ENCODE peak calls at places on chromosomes 5 and 9, in seven cellular contexts. R is body of pancreas, P is mammary epithelial cell, F is right cardiac atrium, U is hepatocyte, D is NT2/D1, G is HCT116. M is an unnamed sample.

GRCh38 chr5:131324311-131324710 is 60.5 kb downstream of the CDC42SE2 start:
- DNase-seq in R (no peak), P (no peak), F (no peak), U (no peak), D (no peak), G (no peak), M (no peak)

GRCh38 chr9:103037508-103038477 is 42.7 kb downstream of the CYLC2 start:
- DNase-seq in R (no peak), P (no peak), F (no peak), U (peak; percentile 19), D (no peak), G (no peak), M (no peak)

GRCh38 chr5:69042915-69043795 is 50.7 kb upstream of the SLC30A5 start:
- DNase-seq in R (peak; percentile 84), P (peak; percentile 71), F (peak; percentile 40), U (peak; percentile 93), D (peak; percentile 74), G (peak; percentile 88), M (peak; percentile 95)

GRCh38 chr5:83149671-83150070 is 72.3 kb downstream of the XRCC4 start:
- DNase-seq in R (no peak), P (no peak), F (no peak), U (no peak), D (no peak), G (no peak), M (peak; percentile 85)

GRCh38 chr9:132789706-132790105 is 88.4 kb downstream of the AK8 start:
- DNase-seq in R (no peak), P (no peak), F (no peak), U (no peak), D (no peak), G (no peak), M (no peak)

GRCh38 chr5:65512170-65512937 is 30.6 kb upstream of the ADAMTS6 start:
- DNase-seq in R (no peak), P (no peak), F (no peak), U (no peak), D (no peak), G (no peak), M (peak; percentile 12)

GRCh38 chr9:126587187-126588185 is 26.2 kb upstream of the LMX1B start:
- DNase-seq in R (peak; percentile 44), P (no peak), F (peak; percentile 88), U (peak; percentile 70), D (peak; percentile 39), G (no peak), M (peak; percentile 4)

GRCh38 chr5:6175172-6175855 is 203.0 kb downstream of the MED10 start:
- DNase-seq in R (no peak), P (no peak), F (no peak), U (no peak), D (no peak), G (no peak), M (no peak)

DNA sequence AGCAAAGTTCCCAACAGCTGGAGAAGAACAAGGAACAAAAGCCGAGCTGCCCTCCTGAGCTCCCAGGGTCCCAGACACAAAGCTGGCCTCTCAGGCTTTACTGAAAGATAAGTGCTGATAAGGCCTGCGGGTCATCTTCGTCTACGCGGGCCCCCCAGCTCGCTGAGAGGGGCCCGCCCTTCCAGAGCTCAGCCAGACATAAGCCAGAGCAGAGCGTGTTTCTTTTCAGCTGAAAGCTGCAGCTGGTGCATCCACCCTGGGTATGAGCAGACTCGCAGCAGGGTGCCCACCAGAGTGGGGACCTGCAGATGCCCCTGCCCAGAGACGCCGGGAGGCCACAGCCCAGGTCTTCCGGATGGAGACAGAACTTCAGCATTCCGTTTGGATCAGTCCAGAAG is 84.6 kb downstream of the HSD17B3 start:
- DNase-seq in R (peak; percentile 20), P (no peak), F (peak; percentile 47), U (peak; percentile 70), D (no peak), G (no peak), M (peak; percentile 93)
- H3K4me3 ChIP-seq in R (no peak overlapping the region), P (no peak overlapping the region), F (no peak overlapping the region), U (no peak overlapping the region), D (no peak overlapping the region), G (no peak overlapping the region), M (no peak overlapping the region)

GRCh38 chr9:19788614-19789271 is at the start of gene SLC24A2:
- DNase-seq in R (no peak), P (peak; percentile 27), F (no peak), U (peak; percentile 25), D (no peak), G (no peak), M (no peak)

GRCh38 chr9:19785230-19785629 is 3.6 kb downstream of the SLC24A2 start:
- DNase-seq in R (no peak), P (no peak), F (no peak), U (no peak), D (no peak), G (no peak), M (no peak)

GRCh38 chr9:19787672-19788071 is 1.2 kb downstream of the SLC24A2 start:
- DNase-seq in R (no peak), P (no peak), F (no peak), U (no peak), D (no peak), G (no peak), M (no peak)

GRCh38 chr9:19788152-19788551 is 685 bp downstream of the SLC24A2 start:
- DNase-seq in R (no peak), P (peak; percentile 6), F (no peak), U (no peak), D (peak; percentile 68), G (no peak), M (no peak)
- H3K4me3 ChIP-seq in R (no peak overlapping the region), P (no peak overlapping the region), F (no peak overlapping the region), U (no peak overlapping the region), D (peak overlapping the region; percentile 62), G (no peak overlapping the region), M (no peak overlapping the region)

DNA sequence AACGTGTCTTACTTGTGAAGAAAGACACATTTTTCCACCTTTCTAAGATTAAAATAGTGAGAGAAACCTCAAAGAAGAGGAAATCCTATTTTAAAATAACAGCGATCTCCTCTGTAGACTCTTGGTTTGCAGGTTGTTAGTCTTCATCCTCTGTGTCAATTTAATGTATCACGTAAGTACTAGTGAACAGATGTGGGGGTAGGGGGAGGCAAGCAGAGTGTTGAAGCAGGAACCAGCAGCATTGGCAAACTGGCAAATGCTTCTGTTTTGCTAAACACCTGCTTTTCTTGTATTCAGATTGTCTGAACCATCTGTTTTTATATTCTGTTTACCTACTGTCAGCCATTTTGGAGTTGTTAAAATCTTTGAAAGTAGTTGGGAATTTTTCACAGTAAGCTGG is 159.3 kb upstream of the TLX3 start:
- DNase-seq in R (no peak), P (no peak), F (no peak), U (no peak), D (no peak), G (no peak), M (no peak)
- H3K4me3 ChIP-seq in R (no peak overlapping the region), P (no peak overlapping the region), F (no peak overlapping the region), U (no peak overlapping the region), D (no peak overlapping the region), G (no peak overlapping the region), M (no peak overlapping the region)

GRCh38 chr5:154042751-154043150 is 4.0 kb downstream of the MFAP3 start:
- DNase-seq in R (no peak), P (no peak), F (no peak), U (no peak), D (no peak), G (no peak), M (no peak)
- H3K4me3 ChIP-seq in R (no peak overlapping the region), P (no peak overlapping the region), F (no peak overlapping the region), U (no peak overlapping the region), D (no peak overlapping the region), G (no peak overlapping the region), M (no peak overlapping the region)

DNA sequence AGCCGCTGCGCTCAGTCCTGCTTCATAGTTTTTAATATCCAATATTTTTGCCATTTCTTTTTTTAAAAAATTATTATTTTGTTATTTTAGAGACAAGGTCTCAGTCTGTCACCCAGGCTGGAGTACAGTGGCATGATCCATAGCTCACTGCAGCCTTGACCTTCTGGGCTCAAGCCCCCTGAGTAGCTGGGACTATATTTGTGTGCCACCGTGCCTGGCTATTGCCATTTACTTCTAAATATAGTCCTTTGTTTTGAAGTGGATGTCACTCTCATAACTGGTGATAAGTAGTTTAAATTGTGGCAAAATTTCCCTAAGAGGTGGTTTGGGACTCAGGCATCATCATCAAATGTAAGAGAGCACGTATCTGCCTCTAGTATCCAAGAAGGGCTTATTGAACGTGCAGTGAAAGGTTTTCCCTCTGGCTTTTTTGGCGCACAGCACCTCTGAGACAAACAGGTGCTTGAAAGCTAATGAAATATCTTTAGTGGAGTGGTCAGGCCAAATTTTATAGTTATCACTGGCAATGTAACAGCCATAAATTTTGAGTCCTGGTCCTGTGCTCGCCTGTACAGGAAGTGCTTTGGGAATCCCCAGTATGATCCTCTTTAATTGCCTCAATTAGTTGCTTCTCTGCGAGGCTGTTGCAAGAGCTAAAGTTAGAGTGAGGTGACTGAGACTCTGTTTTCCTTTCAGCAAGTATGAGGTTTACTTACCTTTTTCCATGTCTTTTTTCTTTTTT is 14.8 kb downstream of the STXBP1 start:
- DNase-seq in R (no peak), P (no peak), F (no peak), U (no peak), D (no peak), G (no peak), M (peak; percentile 18)
- H3K4me3 ChIP-seq in R (no peak overlapping the region), P (no peak overlapping the region), F (no peak overlapping the region), U (no peak overlapping the region), D (no peak overlapping the region), G (no peak overlapping the region), M (no peak overlapping the region)

GRCh38 chr9:129889936-129890717 is 54.9 kb downstream of the USP20 start:
- DNase-seq in R (no peak), P (no peak), F (no peak), U (no peak), D (peak; percentile 86), G (no peak), M (no peak)

GRCh38 chr9:129888085-129888808 is 53.0 kb downstream of the USP20 start:
- DNase-seq in R (no peak), P (no peak), F (no peak), U (no peak), D (no peak), G (no peak), M (no peak)

GRCh38 chr9:129891519-129891918 is 56.3 kb downstream of the USP20 start:
- DNase-seq in R (no peak), P (no peak), F (no peak), U (no peak), D (no peak), G (no peak), M (no peak)

GRCh38 chr9:129888809-129889460 is 53.7 kb downstream of the USP20 start:
- DNase-seq in R (no peak), P (no peak), F (no peak), U (no peak), D (no peak), G (no peak), M (no peak)

DNA sequence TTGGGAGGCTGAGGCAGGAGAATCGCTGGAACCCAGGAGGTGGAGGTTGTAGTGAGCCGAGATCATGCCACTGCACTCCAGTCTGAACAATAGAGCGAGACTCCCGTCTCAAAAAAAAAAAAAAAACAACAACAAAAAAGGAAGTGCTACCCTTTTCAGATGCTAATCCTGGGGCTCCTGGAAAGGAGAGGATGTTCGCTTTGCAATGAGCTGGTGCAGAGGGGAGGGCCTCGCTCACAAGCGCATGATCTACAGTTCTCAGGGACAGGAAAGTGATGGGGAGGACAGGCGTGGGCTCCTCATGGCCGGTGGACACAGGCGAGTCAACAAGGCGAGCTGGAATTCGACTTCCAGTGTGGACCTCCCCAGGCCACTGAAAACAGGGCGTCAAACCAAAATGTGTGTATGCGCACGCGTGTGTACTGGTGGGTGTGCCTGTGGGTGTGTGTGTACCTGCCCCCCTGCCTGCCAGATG is 54.2 kb downstream of the USP20 start:
- DNase-seq in R (no peak), P (no peak), F (no peak), U (no peak), D (peak; percentile 81), G (no peak), M (no peak)
- H3K4me3 ChIP-seq in R (no peak overlapping the region), P (no peak overlapping the region), F (no peak overlapping the region), U (no peak overlapping the region), D (peak overlapping the region; percentile 29), G (no peak overlapping the region), M (no peak overlapping the region)

M was measured in fibroblast of villous mesenchyme.